ENCODE peak calls at places on chromosomes 13 and 19, in seven cellular contexts. One of them, this sample, is unnamed.

GRCh38 chr19:1123381-1123780 is 19.6 kb downstream of the GPX4 start:
- DNase-seq in uterus: no peak
- DNase-seq in A549: no peak
- DNase-seq in OCI-LY7: no peak
- DNase-seq in aorta: no peak
- DNase-seq in H9: no peak
- DNase-seq in GM12878: no peak
- DNase-seq in this sample: no peak

GRCh38 chr13:33763021-33763420 is 54.9 kb upstream of the RFC3 start:
- DNase-seq in uterus: no peak
- DNase-seq in A549: no peak
- DNase-seq in OCI-LY7: no peak
- DNase-seq in aorta: no peak
- DNase-seq in H9: no peak
- DNase-seq in GM12878: no peak
- DNase-seq in this sample: no peak

GRCh38 chr13:105969761-105970160 is 565.7 kb downstream of the EFNB2 start:
- DNase-seq in uterus: no peak
- DNase-seq in A549: peak; percentile 61
- DNase-seq in OCI-LY7: no peak
- DNase-seq in aorta: no peak
- DNase-seq in H9: no peak
- DNase-seq in GM12878: no peak
- DNase-seq in this sample: no peak

GRCh38 chr19:40692212-40692551 is 1.7 kb upstream of the NUMBL start:
- DNase-seq in uterus: no peak
- DNase-seq in A549: no peak
- DNase-seq in OCI-LY7: no peak
- DNase-seq in aorta: no peak
- DNase-seq in H9: no peak
- DNase-seq in GM12878: no peak
- DNase-seq in this sample: no peak

GRCh38 chr19:34320277-34320676 is 44.7 kb upstream of the GPI start:
- DNase-seq in uterus: no peak
- DNase-seq in A549: no peak
- DNase-seq in OCI-LY7: no peak
- DNase-seq in aorta: no peak
- DNase-seq in H9: no peak
- DNase-seq in GM12878: no peak
- DNase-seq in this sample: no peak

GRCh38 chr13:27839809-27840467 is 47.7 kb downstream of the GSX1 start:
- DNase-seq in uterus: no peak
- DNase-seq in A549: peak; percentile 48
- DNase-seq in OCI-LY7: no peak
- DNase-seq in aorta: no peak
- DNase-seq in H9: no peak
- DNase-seq in GM12878: no peak
- DNase-seq in this sample: no peak

GRCh38 chr13:48437381-48437780 is 24.5 kb upstream of the LPAR6 start:
- DNase-seq in uterus: peak; percentile 60
- DNase-seq in A549: no peak
- DNase-seq in OCI-LY7: no peak
- DNase-seq in aorta: peak; percentile 86
- DNase-seq in H9: no peak
- DNase-seq in GM12878: no peak
- DNase-seq in this sample: no peak

GRCh38 chr13:97119899-97120745 is 102.0 kb upstream of the MBNL2 start:
- DNase-seq in uterus: no peak
- DNase-seq in A549: no peak
- DNase-seq in OCI-LY7: no peak
- DNase-seq in aorta: no peak
- DNase-seq in H9: no peak
- DNase-seq in GM12878: no peak
- DNase-seq in this sample: no peak

GRCh38 chr13:104608280-104608679 is 1542.1 kb upstream of the SLC10A2 start:
- DNase-seq in uterus: no peak
- DNase-seq in A549: no peak
- DNase-seq in OCI-LY7: no peak
- DNase-seq in aorta: no peak
- DNase-seq in H9: no peak
- DNase-seq in GM12878: no peak
- DNase-seq in this sample: no peak

GRCh38 chr13:22594041-22594440 is 586.7 kb upstream of the SGCG start:
- DNase-seq in uterus: no peak
- DNase-seq in A549: no peak
- DNase-seq in OCI-LY7: no peak
- DNase-seq in aorta: no peak
- DNase-seq in H9: no peak
- DNase-seq in GM12878: no peak
- DNase-seq in this sample: no peak
- H3K27ac ChIP-seq in uterus: no peak overlapping the region
- H3K27ac ChIP-seq in A549: no peak overlapping the region
- H3K27ac ChIP-seq in OCI-LY7: no peak overlapping the region
- H3K27ac ChIP-seq in aorta: no peak overlapping the region
- H3K27ac ChIP-seq in H9: no peak overlapping the region
- H3K27ac ChIP-seq in GM12878: no peak overlapping the region
- H3K27ac ChIP-seq in this sample: no peak overlapping the region

GRCh38 chr13:40984670-40985366 is 34.3 kb downstream of the ELF1 start:
- DNase-seq in uterus: no peak
- DNase-seq in A549: no peak
- DNase-seq in OCI-LY7: peak; percentile 71
- DNase-seq in aorta: no peak
- DNase-seq in H9: no peak
- DNase-seq in GM12878: peak; percentile 67
- DNase-seq in this sample: no peak
- H3K27ac ChIP-seq in uterus: peak overlapping the region; percentile 58
- H3K27ac ChIP-seq in A549: no peak overlapping the region
- H3K27ac ChIP-seq in OCI-LY7: peak overlapping the region; percentile 89
- H3K27ac ChIP-seq in aorta: no peak overlapping the region
- H3K27ac ChIP-seq in H9: no peak overlapping the region
- H3K27ac ChIP-seq in GM12878: peak overlapping the region; percentile 82
- H3K27ac ChIP-seq in this sample: no peak overlapping the region

GRCh38 chr19:13823901-13824300 is 28.7 kb downstream of the ZSWIM4 start:
- DNase-seq in uterus: no peak
- DNase-seq in A549: no peak
- DNase-seq in OCI-LY7: no peak
- DNase-seq in aorta: no peak
- DNase-seq in H9: no peak
- DNase-seq in GM12878: no peak
- DNase-seq in this sample: no peak

GRCh38 chr19:13826652-13827235 is 31.5 kb downstream of the ZSWIM4 start:
- DNase-seq in uterus: no peak
- DNase-seq in A549: no peak
- DNase-seq in OCI-LY7: no peak
- DNase-seq in aorta: no peak
- DNase-seq in H9: no peak
- DNase-seq in GM12878: no peak
- DNase-seq in this sample: no peak

GRCh38 chr19:13827656-13828055 is 32.4 kb downstream of the ZSWIM4 start:
- DNase-seq in uterus: no peak
- DNase-seq in A549: peak; percentile 28
- DNase-seq in OCI-LY7: no peak
- DNase-seq in aorta: no peak
- DNase-seq in H9: peak; percentile 84
- DNase-seq in GM12878: no peak
- DNase-seq in this sample: no peak

GRCh38 chr19:13824703-13825102 is 29.5 kb downstream of the ZSWIM4 start:
- DNase-seq in uterus: no peak
- DNase-seq in A549: no peak
- DNase-seq in OCI-LY7: no peak
- DNase-seq in aorta: no peak
- DNase-seq in H9: no peak
- DNase-seq in GM12878: no peak
- DNase-seq in this sample: no peak

DNA sequence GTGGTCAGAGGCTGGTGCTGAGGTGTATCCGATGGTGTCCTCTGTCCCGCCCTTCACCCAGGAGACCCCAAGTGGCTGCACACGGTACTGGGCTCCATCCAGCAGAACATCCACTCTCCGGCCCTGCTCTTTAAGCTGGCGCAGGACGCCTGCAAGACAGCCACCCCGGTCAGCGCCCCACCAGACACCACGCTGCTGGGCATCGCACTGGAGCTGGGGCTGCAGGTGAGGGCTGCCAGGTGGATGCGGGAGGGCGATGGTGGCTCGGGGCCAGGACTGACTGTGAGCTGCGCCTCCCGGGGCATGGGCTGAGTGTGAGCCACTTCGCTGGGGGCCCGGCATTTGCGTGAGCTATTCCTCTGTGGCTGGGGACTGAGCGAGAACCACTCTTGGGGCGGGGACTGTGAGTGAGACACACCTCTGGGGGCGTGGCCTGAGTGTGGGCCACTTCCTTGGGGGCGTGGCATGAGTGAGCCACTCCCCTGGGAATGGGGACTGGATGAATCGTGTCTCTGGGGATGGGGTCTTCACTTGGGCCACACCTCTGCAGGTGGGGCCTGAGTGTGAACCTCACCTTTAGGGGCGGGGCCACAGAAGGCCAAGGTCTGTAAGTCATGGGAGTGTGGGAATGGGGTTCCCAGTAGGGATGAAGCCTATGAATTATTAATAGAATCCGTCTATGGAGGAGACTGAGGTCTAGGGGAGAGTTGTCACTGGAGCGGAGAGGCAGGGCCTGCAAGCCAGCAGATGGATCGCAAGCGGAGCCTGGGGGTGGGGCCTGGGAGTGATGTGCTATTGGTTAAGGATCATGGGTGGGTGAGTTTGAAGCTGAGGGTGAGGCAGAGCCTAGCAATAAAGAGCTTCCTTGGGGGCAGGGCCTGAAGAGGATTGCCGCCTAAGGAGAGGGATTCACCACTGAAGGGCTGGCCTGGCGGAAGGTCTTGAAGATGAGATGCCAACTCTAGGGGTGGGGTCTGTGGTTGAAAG is 30.5 kb downstream of the ZSWIM4 start:
- DNase-seq in uterus: no peak
- DNase-seq in A549: peak; percentile 53
- DNase-seq in OCI-LY7: peak; percentile 50
- DNase-seq in aorta: peak; percentile 84
- DNase-seq in H9: peak; percentile 93
- DNase-seq in GM12878: no peak
- DNase-seq in this sample: no peak
- H3K27ac ChIP-seq in uterus: no peak overlapping the region
- H3K27ac ChIP-seq in A549: no peak overlapping the region
- H3K27ac ChIP-seq in OCI-LY7: no peak overlapping the region
- H3K27ac ChIP-seq in aorta: no peak overlapping the region
- H3K27ac ChIP-seq in H9: no peak overlapping the region
- H3K27ac ChIP-seq in GM12878: no peak overlapping the region
- H3K27ac ChIP-seq in this sample: no peak overlapping the region

GRCh38 chr19:9406798-9407352 is 28.5 kb downstream of the ZNF266 start:
- DNase-seq in uterus: peak; percentile 59
- DNase-seq in A549: peak; percentile 76
- DNase-seq in OCI-LY7: no peak
- DNase-seq in aorta: peak; percentile 90
- DNase-seq in H9: no peak
- DNase-seq in GM12878: no peak
- DNase-seq in this sample: no peak
- H3K27ac ChIP-seq in uterus: peak overlapping the region; percentile 25
- H3K27ac ChIP-seq in A549: peak overlapping the region; percentile 58
- H3K27ac ChIP-seq in OCI-LY7: no peak overlapping the region
- H3K27ac ChIP-seq in aorta: no peak overlapping the region
- H3K27ac ChIP-seq in H9: no peak overlapping the region
- H3K27ac ChIP-seq in GM12878: no peak overlapping the region
- H3K27ac ChIP-seq in this sample: no peak overlapping the region

DNA sequence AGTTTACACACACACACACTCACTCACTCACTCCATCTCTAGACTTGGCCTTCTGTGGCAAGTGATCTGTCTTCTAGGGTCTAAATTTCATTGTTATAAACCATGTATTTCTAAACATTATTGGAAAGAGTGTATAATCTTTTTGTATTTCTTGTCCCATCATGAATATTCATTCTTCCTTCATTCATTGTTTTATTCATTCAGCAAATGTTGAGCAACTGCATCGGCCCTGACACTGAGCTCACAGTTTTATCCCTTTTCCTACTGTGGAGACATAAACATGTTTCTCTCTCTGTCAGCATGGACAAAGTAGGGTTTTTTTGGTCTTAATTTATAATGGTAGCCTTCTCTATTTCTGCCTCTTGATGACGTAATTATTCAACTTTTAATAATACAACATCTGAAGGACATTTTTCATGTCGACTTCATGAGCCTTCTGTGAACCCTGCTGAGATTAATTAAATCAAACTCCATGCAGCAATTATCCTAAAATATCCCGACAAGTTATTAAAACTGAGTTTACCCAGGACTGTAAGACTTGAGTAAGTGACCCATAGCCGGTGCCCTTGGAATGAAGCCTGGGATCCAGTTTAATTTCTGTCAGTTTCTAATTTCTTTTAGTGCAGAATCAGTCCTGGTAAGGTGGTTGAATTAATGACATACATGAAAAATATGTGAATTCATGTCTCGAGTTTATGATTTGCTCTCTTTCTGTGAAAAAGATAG is 7.3 kb downstream of the SPATA13 start:
- DNase-seq in uterus: no peak
- DNase-seq in A549: no peak
- DNase-seq in OCI-LY7: no peak
- DNase-seq in aorta: no peak
- DNase-seq in H9: no peak
- DNase-seq in GM12878: no peak
- DNase-seq in this sample: no peak
- H3K27ac ChIP-seq in uterus: peak overlapping the region; percentile 52
- H3K27ac ChIP-seq in A549: no peak overlapping the region
- H3K27ac ChIP-seq in OCI-LY7: no peak overlapping the region
- H3K27ac ChIP-seq in aorta: no peak overlapping the region
- H3K27ac ChIP-seq in H9: no peak overlapping the region
- H3K27ac ChIP-seq in GM12878: no peak overlapping the region
- H3K27ac ChIP-seq in this sample: no peak overlapping the region

This sample was measured in iPS DF 6.9.